ENCODE peak calls at places on chromosomes 5 and 9, in ten cellular contexts. C is A549, V is uterus, M is heart left ventricle, E is transverse colon, S is body of pancreas, W is ovary, R is GM12878, Y is adrenal gland, U is Peyer's patch. X is an unnamed sample.

GRCh38 chr9:83034026-83034425 is 28.9 kb downstream of the RASEF start:
- DNase-seq in W (no peak), V (no peak), R (no peak), E (no peak), M (no peak), C (no peak), Y (no peak), S (no peak), U (no peak), X (no peak)

GRCh38 chr5:106241409-106241808 is 1429.3 kb downstream of the EFNA5 start:
- DNase-seq in V (no peak), R (no peak), W (no peak), S (no peak), U (no peak), M (no peak), E (no peak), C (no peak), Y (no peak), X (no peak)

GRCh38 chr9:113042884-113043657 is 13.5 kb downstream of the ZFP37 start:
- DNase-seq in C (peak), S (no peak), W (no peak), R (no peak), E (no peak), V (no peak), M (no peak), Y (no peak), U (no peak), X (no peak)

GRCh38 chr9:120625222-120625621 is 45.3 kb upstream of the CDK5RAP2 start:
- DNase-seq in C (no peak), M (no peak), E (no peak), V (no peak), Y (no peak), R (no peak), W (no peak), U (no peak), S (no peak), X (no peak)

GRCh38 chr9:95336281-95336680 is 18.8 kb upstream of the FANCC start:
- DNase-seq in M (no peak), W (no peak), V (no peak), U (no peak), Y (peak), R (no peak), E (no peak), C (peak), S (peak), X (no peak)

GRCh38 chr9:94900222-94901018 is 173.9 kb downstream of the AOPEP start:
- DNase-seq in S (peak), Y (peak), E (no peak), M (no peak), W (no peak), C (peak), U (no peak), V (peak), R (no peak), X (peak)

GRCh38 chr5:103178167-103178566 is 58.1 kb downstream of the PPIP5K2 start:
- DNase-seq in Y (no peak), U (no peak), R (no peak), E (no peak), V (no peak), S (no peak), C (peak), W (no peak), M (no peak), X (no peak)

GRCh38 chr5:79974896-79975295 is 16.2 kb downstream of the MTX3 start:
- DNase-seq in W (no peak), E (no peak), S (no peak), V (no peak), R (no peak), Y (no peak), U (no peak), C (no peak), M (no peak), X (no peak)

GRCh38 chr5:76083555-76084495 is 642 bp downstream of the SV2C start:
- DNase-seq in W (no peak), E (no peak), V (no peak), S (no peak), M (no peak), R (no peak), Y (no peak), U (no peak), C (no peak), X (no peak)

GRCh38 chr5:124963236-124963929 is 216.9 kb upstream of the ZNF608 start:
- DNase-seq in W (peak), Y (no peak), C (peak), V (peak), S (peak), U (no peak), E (no peak), R (no peak), M (no peak), X (no peak)

GRCh38 chr5:149754481-149754880 is 24.4 kb downstream of the PPARGC1B start:
- DNase-seq in C (no peak), V (no peak), M (no peak), W (no peak), R (no peak), U (no peak), S (no peak), E (no peak), Y (no peak), X (no peak)

GRCh38 chr9:134291452-134291881 is 34.8 kb upstream of the RXRA start:
- DNase-seq in W (no peak), E (no peak), M (no peak), V (no peak), U (no peak), Y (no peak), R (no peak), S (no peak), C (no peak), X (no peak)

GRCh38 chr9:2180704-2181103 is 165.6 kb downstream of the SMARCA2 start:
- DNase-seq in W (no peak), Y (no peak), U (no peak), C (no peak), R (no peak), V (no peak), E (no peak), S (no peak), M (no peak), X (no peak)

GRCh38 chr9:82275531-82275930 is 287.0 kb downstream of the SPATA31D1 start:
- DNase-seq in S (no peak), V (no peak), E (no peak), R (no peak), C (no peak), U (no peak), Y (no peak), W (no peak), M (no peak), X (no peak)

GRCh38 chr9:107044872-107045271 is 181.9 kb downstream of the ZNF462 start:
- DNase-seq in Y (no peak), V (no peak), M (no peak), S (no peak), U (no peak), C (no peak), R (no peak), E (peak), W (no peak), X (no peak)

GRCh38 chr9:14992516-14992915 is 82.3 kb upstream of the FREM1 start:
- DNase-seq in U (no peak), V (no peak), W (no peak), S (no peak), E (no peak), Y (no peak), C (no peak), R (no peak), M (no peak), X (no peak)

GRCh38 chr5:35852084-35852734 is 4.5 kb upstream of the IL7R start:
- DNase-seq in S (no peak), R (peak), W (no peak), C (peak), Y (peak), V (no peak), M (no peak), E (no peak), U (no peak), X (peak)

GRCh38 chr9:129586647-129587046 is 34.3 kb downstream of the C9orf50 start:
- DNase-seq in S (no peak), E (no peak), W (peak), Y (no peak), C (no peak), U (no peak), R (no peak), M (no peak), V (no peak), X (no peak)

GRCh38 chr5:10124287-10124686 is 125.4 kb downstream of the ATPSCKMT start:
- DNase-seq in S (no peak), V (no peak), M (peak), E (no peak), Y (peak), U (no peak), C (no peak), W (no peak), R (no peak), X (no peak)

DNA sequence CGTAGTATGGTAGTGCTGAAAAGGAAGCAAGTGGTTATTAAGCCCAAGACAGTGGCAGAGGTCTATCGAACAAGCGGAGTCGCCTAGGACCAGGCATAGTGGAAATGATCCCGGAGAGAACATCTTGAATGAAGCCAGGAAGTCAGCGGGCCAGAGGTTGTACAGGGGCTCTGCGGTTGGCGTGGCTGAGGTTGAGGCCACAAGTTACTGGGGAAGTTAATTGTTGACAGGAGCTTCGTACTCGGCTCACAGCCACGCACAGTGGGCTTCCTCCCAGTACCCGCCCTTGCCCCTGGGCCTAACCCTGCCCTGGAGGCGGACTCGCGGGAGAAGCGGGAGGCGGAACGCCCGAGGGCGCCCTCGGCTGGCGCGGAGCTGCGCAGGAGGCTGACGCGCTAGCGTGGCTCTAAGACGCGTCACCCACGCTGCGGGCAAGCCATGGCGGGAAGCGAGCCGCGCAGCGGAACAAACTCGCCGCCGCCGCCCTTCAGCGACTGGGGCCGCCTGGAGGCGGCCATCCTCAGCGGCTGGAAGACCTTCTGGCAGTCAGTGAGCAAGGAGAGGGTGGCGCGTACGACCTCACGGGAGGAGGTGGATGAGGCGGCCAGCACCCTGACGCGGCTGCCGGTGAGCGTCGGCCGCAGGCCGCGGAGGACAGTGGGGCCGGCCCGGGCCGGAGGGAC is at the start of gene FBXO4:
- DNase-seq in Y (peak), S (peak), V (peak), U (peak), W (peak), C (peak), R (peak), E (peak), M (peak), X (peak)
- TF ChIP-seq POLR2A in Y (peak), S (peak), V (peak), U (peak), W (peak), C (peak), R (peak), E (peak), M (no peak), X (peak)

GRCh38 chr5:151038292-151038745 is 17.9 kb downstream of the GPX3 start:
- DNase-seq in C (no peak), W (no peak), M (no peak), R (no peak), U (no peak), Y (no peak), E (no peak), S (no peak), V (no peak), X (no peak)

GRCh38 chr5:151039665-151040064 is 19.3 kb downstream of the GPX3 start:
- DNase-seq in S (no peak), C (no peak), E (no peak), U (no peak), Y (no peak), W (no peak), V (no peak), R (no peak), M (no peak), X (no peak)

GRCh38 chr5:151041577-151042268 is 21.3 kb downstream of the GPX3 start:
- DNase-seq in E (no peak), R (no peak), Y (no peak), M (no peak), V (no peak), W (no peak), U (peak), C (no peak), S (no peak), X (no peak)

GRCh38 chr5:151038801-151039238 is 18.4 kb downstream of the GPX3 start:
- DNase-seq in M (no peak), W (no peak), Y (no peak), S (no peak), R (no peak), C (no peak), V (no peak), E (no peak), U (no peak), X (peak)

GRCh38 chr5:151040211-151040747 is 19.9 kb downstream of the GPX3 start:
- DNase-seq in M (no peak), V (no peak), W (no peak), U (no peak), R (no peak), E (no peak), Y (no peak), S (no peak), C (peak), X (peak)
- TF ChIP-seq POLR2A in M (no peak), V (no peak), W (no peak), U (no peak), R (no peak), E (no peak), Y (no peak), S (no peak), C (no peak), X (no peak)

DNA sequence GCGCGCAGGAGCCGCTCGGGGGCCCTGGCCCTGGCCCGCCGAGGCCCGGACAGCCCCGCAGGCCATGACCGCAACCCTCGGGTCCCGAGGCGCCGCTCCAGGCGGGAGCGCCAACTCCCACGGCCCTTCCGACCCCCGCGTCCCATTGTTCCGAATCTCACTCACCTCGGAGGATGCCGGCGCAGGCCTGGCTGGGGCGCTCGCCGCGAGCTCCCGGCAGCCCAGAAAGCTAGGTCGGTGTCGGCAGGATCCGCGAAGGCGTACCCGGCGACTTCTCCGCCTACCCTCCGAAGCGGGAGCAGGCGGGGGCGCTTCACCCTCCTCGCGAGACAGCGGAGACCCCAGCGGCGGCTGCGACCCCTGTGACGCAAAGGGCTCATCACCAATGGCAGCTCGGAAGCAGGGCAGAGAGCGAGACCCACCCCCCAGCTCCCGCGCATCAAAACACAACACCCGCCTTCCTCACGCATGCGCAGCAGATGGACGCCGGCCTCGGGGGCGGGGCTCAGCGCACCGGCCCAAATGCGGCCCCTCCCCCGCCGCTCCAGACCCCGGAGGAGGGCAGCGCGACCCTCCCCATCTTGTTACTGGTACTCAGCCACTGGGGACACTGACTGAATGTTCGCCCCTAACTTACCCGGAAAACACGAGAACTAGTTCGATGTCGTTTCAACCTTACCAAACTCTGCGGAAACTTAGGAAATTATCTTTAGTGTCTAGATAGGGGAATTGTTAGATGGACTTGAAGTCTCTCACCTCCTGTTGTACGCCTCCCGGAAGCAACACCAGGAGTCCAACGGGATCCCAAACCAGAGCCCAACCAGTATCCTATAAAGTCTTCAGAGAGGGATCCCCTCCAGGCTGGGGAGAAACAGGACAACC is 1.3 kb upstream of the SMIM27 start:
- DNase-seq in Y (peak), C (peak), S (peak), V (peak), U (peak), M (peak), E (peak), W (peak), R (peak), X (peak)
- TF ChIP-seq POLR2A in Y (peak), C (no peak), S (peak), V (peak), U (no peak), M (no peak), E (peak), W (peak), R (peak), X (no peak)

GRCh38 chr5:16957305-16958165 is 21.4 kb upstream of the MYO10 start:
- DNase-seq in M (no peak), C (no peak), R (no peak), E (no peak), Y (no peak), V (no peak), U (no peak), S (no peak), W (no peak), X (peak)
- TF ChIP-seq POLR2A in M (no peak), C (no peak), R (no peak), E (no peak), Y (no peak), V (no peak), U (no peak), S (no peak), W (no peak), X (no peak)

GRCh38 chr5:144179226-144179625 is 8.6 kb downstream of the KCTD16 start:
- DNase-seq in W (no peak), V (no peak), Y (no peak), R (no peak), C (no peak), S (no peak), E (no peak), M (no peak), U (no peak), X (no peak)
- TF ChIP-seq POLR2A in W (no peak), V (no peak), Y (no peak), R (no peak), C (no peak), S (no peak), E (no peak), M (no peak), U (no peak), X (no peak)

GRCh38 chr9:37430841-37431597 is 8.5 kb downstream of the GRHPR start:
- DNase-seq in R (no peak), W (no peak), S (peak), Y (no peak), C (no peak), V (no peak), U (no peak), M (no peak), E (no peak), X (no peak)
- TF ChIP-seq POLR2A in R (peak), W (no peak), S (no peak), Y (no peak), C (no peak), V (no peak), U (no peak), M (no peak), E (no peak), X (no peak)

GRCh38 chr5:132227235-132227484 is 493 bp downstream of the P4HA2 start:
- DNase-seq in S (no peak), E (no peak), R (no peak), U (no peak), V (no peak), Y (no peak), C (no peak), W (peak), M (no peak), X (no peak)
- TF ChIP-seq POLR2A in S (no peak), E (no peak), R (no peak), U (no peak), V (no peak), Y (no peak), C (no peak), W (no peak), M (no peak), X (no peak)